ENCODE peak calls at places on chromosomes 12 and 14, in eight cellular contexts. R is Panc1, K is GM23338, A is GM12878, O is HepG2, Q is upper lobe of left lung, Z is HCT116, E is K562. B is an unnamed sample.
A peak's percentile ranks its signal among the peaks of the same experiment; 100 is the strongest.

GRCh38 chr14:21880918-21881317 is 207.3 kb upstream of the OR4E1 start:
- ATAC-seq in R (no peak), K (no peak), A (no peak), O (no peak), Q (no peak), Z (no peak), E (no peak), B (no peak)

GRCh38 chr12:89427508-89428156 is 75.3 kb upstream of the DUSP6 start:
- ATAC-seq in R (no peak), K (no peak), A (peak; percentile 86), O (no peak), Q (no peak), Z (no peak), E (no peak), B (no peak)

GRCh38 chr14:81400852-81401251 is 728 bp upstream of the STON2 start:
- ATAC-seq in R (no peak), K (peak; percentile 50), A (no peak), O (no peak), Q (peak; percentile 58), Z (peak; percentile 70), E (peak; percentile 6), B (peak; percentile 76)

GRCh38 chr14:45492876-45493275 is 239.9 kb upstream of the MIS18BP1 start:
- ATAC-seq in R (no peak), K (no peak), A (no peak), O (no peak), Q (no peak), Z (no peak), E (no peak), B (no peak)

GRCh38 chr14:91372680-91373495 is 44.7 kb downstream of the CCDC88C start:
- ATAC-seq in R (no peak), K (no peak), A (peak; percentile 41), O (no peak), Q (no peak), Z (no peak), E (peak; percentile 51), B (no peak)

GRCh38 chr14:60647081-60647836 is 2.0 kb downstream of the SIX1 start:
- ATAC-seq in R (peak; percentile 35), K (peak; percentile 1), A (peak; percentile 34), O (peak; percentile 28), Q (no peak), Z (no peak), E (no peak), B (no peak)

GRCh38 chr12:52244615-52244994 is 11.6 kb downstream of the KRT7 start:
- ATAC-seq in R (peak; percentile 39), K (no peak), A (peak; percentile 34), O (no peak), Q (peak; percentile 1), Z (peak; percentile 28), E (no peak), B (no peak)

GRCh38 chr12:6827437-6827894 is 741 bp upstream of the P3H3 start:
- ATAC-seq in R (peak; percentile 49), K (peak; percentile 30), A (no peak), O (peak; percentile 24), Q (no peak), Z (peak; percentile 66), E (peak; percentile 64), B (peak; percentile 71)

GRCh38 chr14:70698288-70698687 is 56.6 kb downstream of the TTC9 start:
- ATAC-seq in R (no peak), K (no peak), A (no peak), O (peak; percentile 34), Q (no peak), Z (peak; percentile 74), E (peak; percentile 91), B (no peak)

DNA sequence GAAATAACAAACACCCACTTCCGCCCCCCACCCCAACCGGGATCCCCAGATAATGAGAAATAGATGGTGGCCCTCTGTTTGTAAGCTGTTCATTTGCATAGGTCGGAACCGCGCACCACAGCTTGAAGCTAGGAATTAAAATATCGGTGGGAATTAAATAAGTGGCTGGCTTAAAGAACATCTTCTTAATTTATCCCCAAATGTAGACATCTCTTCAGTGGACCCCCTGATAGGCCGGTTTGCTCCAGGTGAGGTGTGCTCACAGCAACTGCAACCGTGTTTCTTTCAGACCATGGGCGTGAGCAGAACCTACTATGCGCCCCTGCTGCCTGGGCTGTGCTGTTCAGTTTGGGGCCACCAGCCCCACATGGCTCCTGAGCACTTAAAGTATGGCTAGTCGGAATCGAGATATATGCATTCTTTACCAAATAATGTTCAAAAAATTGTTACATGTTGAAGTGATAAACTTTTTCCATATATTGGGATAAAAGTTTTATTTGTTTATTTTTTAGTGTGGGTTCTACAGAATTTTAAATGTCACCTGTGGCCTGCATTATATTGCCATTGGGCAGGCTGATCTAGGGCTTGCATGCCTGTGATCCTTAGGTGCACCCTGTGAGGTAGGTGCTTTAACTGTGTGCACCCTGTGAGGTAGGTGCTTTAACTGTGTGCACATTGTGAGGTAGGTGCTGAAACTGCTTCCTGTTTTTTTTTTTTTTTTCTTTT is 821 bp upstream of the DICER1 start:
- ATAC-seq in R (peak; percentile 35), K (peak; percentile 61), A (peak; percentile 58), O (peak; percentile 57), Q (peak; percentile 7), Z (peak; percentile 41), E (peak; percentile 6), B (no peak)
- TF ChIP-seq POLR2AphosphoS5 in R (no peak), K (no peak), A (no peak), O (no peak), Q (no peak), Z (no peak), E (no peak), B (no peak)

GRCh38 chr12:106584104-106585064 is 1.6 kb downstream of the RFX4 start:
- ATAC-seq in R (peak; percentile 62), K (no peak), A (no peak), O (peak; percentile 19), Q (no peak), Z (no peak), E (no peak), B (no peak)
- TF ChIP-seq POLR2AphosphoS5 in R (no peak), K (no peak), A (no peak), O (no peak), Q (no peak), Z (no peak), E (no peak), B (no peak)

DNA sequence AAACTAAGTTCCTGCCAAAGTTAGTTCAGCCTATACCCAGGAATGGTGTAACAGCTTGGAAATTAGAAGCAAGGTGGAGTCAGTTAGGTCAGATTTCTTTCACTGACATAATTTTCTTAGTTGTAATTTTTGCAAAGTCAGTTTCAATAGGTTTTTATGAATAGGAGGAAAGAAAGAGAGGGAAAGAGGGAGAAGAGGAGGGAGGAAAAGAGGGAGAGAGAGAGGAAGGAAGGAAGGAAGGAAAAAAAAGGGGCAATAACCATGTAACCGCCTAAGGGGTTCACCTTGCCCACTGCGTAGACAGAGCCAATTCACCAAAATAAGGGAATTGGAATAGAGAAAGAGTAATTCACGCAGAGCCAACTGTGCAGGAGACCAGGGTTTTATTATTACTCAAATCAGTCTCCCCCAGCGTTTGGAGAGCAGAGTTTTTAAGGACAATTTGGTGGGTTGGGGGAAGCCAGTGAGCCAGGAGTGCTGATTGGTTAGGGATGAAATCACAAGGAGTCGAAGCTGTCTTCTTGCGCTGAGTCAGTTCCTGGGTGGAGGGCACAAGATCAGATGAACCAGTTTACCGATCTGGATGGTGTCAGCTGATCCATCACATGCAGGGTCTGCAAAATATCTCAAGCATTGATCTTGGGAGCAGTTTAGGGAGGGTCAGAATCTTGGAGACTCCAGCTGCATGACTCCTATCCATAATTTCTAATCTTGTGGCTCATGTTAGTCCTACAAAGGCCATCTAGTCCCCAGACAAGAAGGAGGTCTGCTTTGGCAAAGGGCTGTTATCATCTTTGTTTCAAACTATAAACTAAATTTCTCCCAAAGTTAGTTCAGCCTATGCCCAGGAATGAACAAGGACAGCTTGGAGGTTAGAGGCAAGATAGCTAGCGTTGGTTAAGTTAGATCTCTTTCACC is 126.0 kb upstream of the AMIGO2 start:
- ATAC-seq in R (no peak), K (no peak), A (no peak), O (no peak), Q (no peak), Z (no peak), E (peak; percentile 35), B (no peak)
- TF ChIP-seq POLR2AphosphoS5 in R (no peak), K (no peak), A (no peak), O (no peak), Q (no peak), Z (no peak), E (no peak), B (no peak)

DNA sequence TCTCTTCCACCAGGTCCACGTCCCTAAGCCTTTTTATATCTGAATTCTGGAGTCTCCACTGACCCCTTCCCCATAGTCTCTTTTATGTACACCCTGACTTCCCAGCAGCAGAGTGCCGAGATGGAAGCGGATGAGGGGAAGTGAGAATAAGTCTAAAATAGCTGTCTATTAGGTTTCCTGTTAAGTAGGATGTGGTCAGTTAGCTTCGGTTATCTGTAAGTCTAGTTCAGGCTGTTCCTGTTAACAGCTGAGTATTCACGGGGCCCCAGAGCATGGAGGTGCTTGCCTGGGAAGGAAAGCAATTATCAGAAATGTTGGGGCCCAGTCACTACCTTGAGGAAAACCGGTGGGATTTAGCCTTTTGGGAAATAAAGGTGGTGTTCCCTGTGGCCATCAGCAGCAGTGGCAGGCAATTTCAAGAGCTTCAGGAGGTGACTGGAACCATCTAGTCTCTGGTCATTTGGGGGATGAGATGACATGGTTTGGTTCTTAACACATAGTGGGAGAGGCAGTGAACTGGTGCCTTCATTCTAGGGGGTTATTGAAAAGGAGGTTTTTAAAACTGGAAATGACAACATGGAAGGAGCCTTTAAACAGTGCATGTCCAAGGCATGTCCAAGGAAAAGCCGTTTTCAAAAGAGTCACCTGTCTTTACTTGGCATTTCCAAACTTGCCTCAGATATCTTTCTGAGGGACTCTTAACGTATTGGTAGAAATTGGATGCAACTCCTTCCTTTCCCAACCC is 21.8 kb downstream of the CHST11 start:
- ATAC-seq in R (no peak), K (no peak), A (peak; percentile 88), O (no peak), Q (peak; percentile 71), Z (no peak), E (peak; percentile 78), B (no peak)
- TF ChIP-seq POLR2AphosphoS5 in R (no peak), K (no peak), A (peak; percentile 48), O (no peak), Q (no peak), Z (no peak), E (no peak), B (no peak)

GRCh38 chr14:54322668-54323380 is 74.0 kb upstream of the CDKN3 start:
- ATAC-seq in R (no peak), K (no peak), A (no peak), O (no peak), Q (no peak), Z (no peak), E (no peak), B (no peak)
- TF ChIP-seq POLR2AphosphoS5 in R (no peak), K (no peak), A (no peak), O (no peak), Q (no peak), Z (no peak), E (no peak), B (no peak)